ENCODE peak calls at places on chromosomes 3 and 15, in six cellular contexts. One of them, this sample, is unnamed.

GRCh38 chr3:134931045-134931775 is 136.2 kb downstream of the EPHB1 start:
- DNase-seq in A549: no peak
- DNase-seq in IMR-90: no peak
- DNase-seq in K562: no peak
- DNase-seq in GM12878: no peak
- DNase-seq in HepG2: no peak
- DNase-seq in this sample: no peak

GRCh38 chr15:60660290-60661051 is 181.5 kb upstream of the ICE2 start:
- DNase-seq in A549: no peak
- DNase-seq in IMR-90: peak
- DNase-seq in K562: no peak
- DNase-seq in GM12878: no peak
- DNase-seq in HepG2: no peak
- DNase-seq in this sample: no peak

GRCh38 chr3:179829391-179829790 is 176.6 kb downstream of the USP13 start:
- DNase-seq in A549: no peak
- DNase-seq in IMR-90: no peak
- DNase-seq in K562: no peak
- DNase-seq in GM12878: no peak
- DNase-seq in HepG2: no peak
- DNase-seq in this sample: no peak

GRCh38 chr3:63613561-63613960 is 38.9 kb upstream of the SNTN start:
- DNase-seq in A549: no peak
- DNase-seq in IMR-90: peak
- DNase-seq in K562: no peak
- DNase-seq in GM12878: no peak
- DNase-seq in HepG2: no peak
- DNase-seq in this sample: no peak

GRCh38 chr15:91522609-91523332 is 330.7 kb upstream of the SLCO3A1 start:
- DNase-seq in A549: no peak
- DNase-seq in IMR-90: peak
- DNase-seq in K562: no peak
- DNase-seq in GM12878: no peak
- DNase-seq in HepG2: no peak
- DNase-seq in this sample: no peak

GRCh38 chr15:66298803-66299251 is 5.5 kb downstream of the DIS3L start:
- DNase-seq in A549: no peak
- DNase-seq in IMR-90: no peak
- DNase-seq in K562: no peak
- DNase-seq in GM12878: no peak
- DNase-seq in HepG2: no peak
- DNase-seq in this sample: no peak

GRCh38 chr15:80456517-80457497 is 52.6 kb downstream of the ARNT2 start:
- DNase-seq in A549: no peak
- DNase-seq in IMR-90: peak
- DNase-seq in K562: no peak
- DNase-seq in GM12878: no peak
- DNase-seq in HepG2: no peak
- DNase-seq in this sample: no peak

GRCh38 chr3:57727096-57727495 is 29.0 kb upstream of the SLMAP start:
- DNase-seq in A549: no peak
- DNase-seq in IMR-90: peak
- DNase-seq in K562: no peak
- DNase-seq in GM12878: no peak
- DNase-seq in HepG2: no peak
- DNase-seq in this sample: no peak

GRCh38 chr15:72889545-72889944 is 106.0 kb upstream of the ADPGK start:
- DNase-seq in A549: no peak
- DNase-seq in IMR-90: no peak
- DNase-seq in K562: no peak
- DNase-seq in GM12878: no peak
- DNase-seq in HepG2: no peak
- DNase-seq in this sample: no peak

GRCh38 chr3:4571690-4572334 is 78.7 kb downstream of the ITPR1 start:
- DNase-seq in A549: no peak
- DNase-seq in IMR-90: no peak
- DNase-seq in K562: no peak
- DNase-seq in GM12878: no peak
- DNase-seq in HepG2: peak
- DNase-seq in this sample: no peak

GRCh38 chr3:15768421-15769255 is 29.1 kb downstream of the ANKRD28 start:
- DNase-seq in A549: peak
- DNase-seq in IMR-90: peak
- DNase-seq in K562: no peak
- DNase-seq in GM12878: peak
- DNase-seq in HepG2: peak
- DNase-seq in this sample: peak

GRCh38 chr15:68234060-68234459 is 4.5 kb upstream of the CLN6 start:
- DNase-seq in A549: no peak
- DNase-seq in IMR-90: peak
- DNase-seq in K562: no peak
- DNase-seq in GM12878: no peak
- DNase-seq in HepG2: no peak
- DNase-seq in this sample: no peak

GRCh38 chr3:126063358-126063965 is 20.5 kb downstream of the SLC41A3 start:
- DNase-seq in A549: no peak
- DNase-seq in IMR-90: no peak
- DNase-seq in K562: no peak
- DNase-seq in GM12878: no peak
- DNase-seq in HepG2: no peak
- DNase-seq in this sample: no peak

GRCh38 chr3:154217663-154218062 is 96.5 kb downstream of the ARHGEF26 start:
- DNase-seq in A549: no peak
- DNase-seq in IMR-90: no peak
- DNase-seq in K562: no peak
- DNase-seq in GM12878: no peak
- DNase-seq in HepG2: no peak
- DNase-seq in this sample: no peak

GRCh38 chr3:170440346-170440745 is 21.7 kb downstream of the CLDN11 start:
- DNase-seq in A549: no peak
- DNase-seq in IMR-90: peak
- DNase-seq in K562: no peak
- DNase-seq in GM12878: no peak
- DNase-seq in HepG2: no peak
- DNase-seq in this sample: no peak

GRCh38 chr3:194313642-194314430 is 37.3 kb downstream of the CPN2 start:
- DNase-seq in A549: no peak
- DNase-seq in IMR-90: no peak
- DNase-seq in K562: no peak
- DNase-seq in GM12878: no peak
- DNase-seq in HepG2: no peak
- DNase-seq in this sample: no peak

GRCh38 chr15:90212221-90213079 is 11.3 kb downstream of the SEMA4B start:
- DNase-seq in A549: no peak
- DNase-seq in IMR-90: no peak
- DNase-seq in K562: no peak
- DNase-seq in GM12878: no peak
- DNase-seq in HepG2: no peak
- DNase-seq in this sample: no peak

GRCh38 chr3:191774485-191774884 is 313.5 kb downstream of the PYDC2 start:
- DNase-seq in A549: peak
- DNase-seq in IMR-90: no peak
- DNase-seq in K562: no peak
- DNase-seq in GM12878: no peak
- DNase-seq in HepG2: no peak
- DNase-seq in this sample: peak

GRCh38 chr3:13040381-13041074 is 32.7 kb downstream of the IQSEC1 start:
- DNase-seq in A549: no peak
- DNase-seq in IMR-90: no peak
- DNase-seq in K562: peak
- DNase-seq in GM12878: no peak
- DNase-seq in HepG2: no peak
- DNase-seq in this sample: no peak

GRCh38 chr3:105228696-105229095 is 138.0 kb upstream of the ALCAM start:
- DNase-seq in A549: no peak
- DNase-seq in IMR-90: no peak
- DNase-seq in K562: no peak
- DNase-seq in GM12878: no peak
- DNase-seq in HepG2: no peak
- DNase-seq in this sample: no peak

GRCh38 chr15:98722645-98723044 is 74.3 kb downstream of the IGF1R start:
- DNase-seq in A549: no peak
- DNase-seq in IMR-90: no peak
- DNase-seq in K562: no peak
- DNase-seq in GM12878: no peak
- DNase-seq in HepG2: no peak
- DNase-seq in this sample: no peak

GRCh38 chr15:65580287-65580686 is 30.6 kb downstream of the INTS14 start:
- DNase-seq in A549: peak
- DNase-seq in IMR-90: peak
- DNase-seq in K562: no peak
- DNase-seq in GM12878: no peak
- DNase-seq in HepG2: peak
- DNase-seq in this sample: no peak

GRCh38 chr3:95810468-95810867 is 1003.9 kb upstream of the EPHA6 start:
- DNase-seq in A549: no peak
- DNase-seq in IMR-90: no peak
- DNase-seq in K562: no peak
- DNase-seq in GM12878: no peak
- DNase-seq in HepG2: peak
- DNase-seq in this sample: no peak

GRCh38 chr3:25457642-25458419 is 29.8 kb downstream of the RARB start:
- DNase-seq in A549: no peak
- DNase-seq in IMR-90: peak
- DNase-seq in K562: no peak
- DNase-seq in GM12878: no peak
- DNase-seq in HepG2: no peak
- DNase-seq in this sample: no peak

GRCh38 chr3:82133070-82133606 is 371.7 kb upstream of the GBE1 start:
- DNase-seq in A549: peak
- DNase-seq in IMR-90: peak
- DNase-seq in K562: peak
- DNase-seq in GM12878: peak
- DNase-seq in HepG2: peak
- DNase-seq in this sample: peak

GRCh38 chr3:50617096-50617791 is at the start of gene MAPKAPK3:
- DNase-seq in A549: no peak
- DNase-seq in IMR-90: no peak
- DNase-seq in K562: no peak
- DNase-seq in GM12878: no peak
- DNase-seq in HepG2: peak
- DNase-seq in this sample: no peak

GRCh38 chr3:61730058-61730457 is 168.7 kb downstream of the PTPRG start:
- DNase-seq in A549: no peak
- DNase-seq in IMR-90: no peak
- DNase-seq in K562: no peak
- DNase-seq in GM12878: no peak
- DNase-seq in HepG2: peak
- DNase-seq in this sample: no peak

GRCh38 chr3:23206371-23206770 is 3.2 kb downstream of the UBE2E2 start:
- DNase-seq in A549: no peak
- DNase-seq in IMR-90: no peak
- DNase-seq in K562: no peak
- DNase-seq in GM12878: no peak
- DNase-seq in HepG2: no peak
- DNase-seq in this sample: no peak

GRCh38 chr3:146969356-146969755 is 364.2 kb upstream of the PLSCR5 start:
- DNase-seq in A549: no peak
- DNase-seq in IMR-90: peak
- DNase-seq in K562: no peak
- DNase-seq in GM12878: no peak
- DNase-seq in HepG2: no peak
- DNase-seq in this sample: no peak

GRCh38 chr15:29911705-29912104 is 89.4 kb upstream of the TJP1 start:
- DNase-seq in A549: no peak
- DNase-seq in IMR-90: peak
- DNase-seq in K562: no peak
- DNase-seq in GM12878: no peak
- DNase-seq in HepG2: no peak
- DNase-seq in this sample: no peak

GRCh38 chr3:128804017-128804816 is 75.2 kb upstream of the ACAD9 start:
- DNase-seq in A549: no peak
- DNase-seq in IMR-90: peak
- DNase-seq in K562: peak
- DNase-seq in GM12878: peak
- DNase-seq in HepG2: no peak
- DNase-seq in this sample: no peak
- TF ChIP-seq CEBPB in A549: no peak
- TF ChIP-seq CEBPB in IMR-90: no peak
- TF ChIP-seq CEBPB in K562: no peak
- TF ChIP-seq CEBPB in GM12878: no peak
- TF ChIP-seq CEBPB in HepG2: no peak
- TF ChIP-seq CEBPB in this sample: no peak

DNA sequence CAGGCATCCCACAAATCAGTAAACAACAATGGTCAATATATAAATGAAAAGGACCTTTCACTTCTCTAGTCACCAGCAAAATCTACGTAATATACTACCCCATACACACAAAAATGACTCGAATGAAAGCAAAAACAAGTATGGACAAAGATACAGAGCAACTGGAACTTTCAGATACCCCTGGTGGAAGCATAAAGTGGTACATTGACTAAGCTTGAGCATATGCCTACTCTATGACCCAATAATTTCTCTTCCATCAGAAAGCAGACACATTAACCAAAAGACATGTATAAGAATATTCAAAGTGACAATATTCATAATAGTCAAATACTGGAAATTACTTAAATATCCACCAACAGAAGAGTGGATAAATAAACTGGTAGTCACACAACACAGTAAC is 86.0 kb downstream of the EFL1 start:
- DNase-seq in A549: no peak
- DNase-seq in IMR-90: no peak
- DNase-seq in K562: peak
- DNase-seq in GM12878: no peak
- DNase-seq in HepG2: no peak
- DNase-seq in this sample: no peak
- TF ChIP-seq CEBPB in A549: no peak
- TF ChIP-seq CEBPB in IMR-90: no peak
- TF ChIP-seq CEBPB in K562: no peak
- TF ChIP-seq CEBPB in GM12878: no peak
- TF ChIP-seq CEBPB in HepG2: no peak
- TF ChIP-seq CEBPB in this sample: no peak

DNA sequence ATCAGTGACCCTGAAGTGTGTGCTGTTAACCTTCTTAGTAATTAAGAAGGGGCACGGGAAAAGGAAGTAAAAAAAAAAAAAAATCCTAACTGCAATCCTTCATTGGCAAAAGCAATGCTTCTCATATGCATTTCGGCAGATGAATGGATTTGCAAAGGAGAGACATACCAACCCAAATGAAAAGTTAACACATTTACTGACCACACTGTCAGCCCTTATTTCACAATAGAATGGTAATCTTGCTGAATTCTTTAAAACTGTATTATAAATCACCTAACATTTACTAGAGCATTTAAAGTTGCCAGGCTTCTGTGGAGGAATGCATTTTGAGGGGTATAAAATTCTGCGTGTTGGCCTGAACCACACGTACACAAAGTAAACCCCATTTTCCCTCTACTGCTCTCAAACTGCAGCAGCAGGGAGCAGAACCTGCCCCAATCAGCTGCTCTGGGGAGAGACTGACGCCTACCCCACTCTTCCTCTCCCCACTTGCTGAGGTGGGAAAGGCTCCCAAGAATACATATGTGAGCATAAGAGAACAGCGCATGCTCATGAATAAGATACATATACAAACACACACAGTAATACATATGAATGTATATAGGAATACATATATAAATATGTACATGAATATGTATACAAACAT is 198.4 kb downstream of the FOXP1 start:
- DNase-seq in A549: no peak
- DNase-seq in IMR-90: no peak
- DNase-seq in K562: no peak
- DNase-seq in GM12878: no peak
- DNase-seq in HepG2: no peak
- DNase-seq in this sample: no peak
- TF ChIP-seq CEBPB in A549: no peak
- TF ChIP-seq CEBPB in IMR-90: peak
- TF ChIP-seq CEBPB in K562: no peak
- TF ChIP-seq CEBPB in GM12878: no peak
- TF ChIP-seq CEBPB in HepG2: peak
- TF ChIP-seq CEBPB in this sample: no peak

GRCh38 chr3:84836961-84837360 is 121.8 kb upstream of the CADM2 start:
- DNase-seq in A549: no peak
- DNase-seq in IMR-90: no peak
- DNase-seq in K562: no peak
- DNase-seq in GM12878: no peak
- DNase-seq in HepG2: no peak
- DNase-seq in this sample: no peak
- TF ChIP-seq CEBPB in A549: no peak
- TF ChIP-seq CEBPB in IMR-90: no peak
- TF ChIP-seq CEBPB in K562: no peak
- TF ChIP-seq CEBPB in GM12878: no peak
- TF ChIP-seq CEBPB in HepG2: no peak
- TF ChIP-seq CEBPB in this sample: no peak

This sample was measured in HCT116.